ENCODE peak calls at places on chromosomes 6 and 20, in six cellular contexts. I is H54, M is transverse colon, S is body of pancreas, Q is breast epithelium, K is sigmoid colon. V is an unnamed sample.
A peak's percentile ranks its signal among the peaks of the same experiment; 100 is the strongest.

GRCh38 chr6:162203287-162203686 is 524.3 kb downstream of the PRKN start:
- DNase-seq in I (no peak), S (no peak), Q (no peak), M (no peak), K (no peak), V (no peak)

GRCh38 chr6:165729307-165729936 is 66.4 kb upstream of the PDE10A start:
- DNase-seq in M (peak; percentile 39), K (no peak), S (peak; percentile 58), I (peak; percentile 20), Q (no peak), V (peak; percentile 59)

GRCh38 chr20:53077373-53078205 is 105.4 kb downstream of the TSHZ2 start:
- DNase-seq in K (no peak), Q (no peak), S (peak; percentile 57), I (no peak), M (no peak), V (no peak)

GRCh38 chr6:113361014-113361645 is 496.0 kb upstream of the MARCKS start:
- DNase-seq in Q (no peak), I (no peak), M (no peak), K (no peak), S (no peak), V (no peak)

GRCh38 chr6:166351715-166352285 is 9.5 kb upstream of the SFT2D1 start:
- DNase-seq in K (no peak), Q (no peak), M (peak; percentile 45), S (peak; percentile 45), I (no peak), V (no peak)

GRCh38 chr6:114108119-114109002 is 137.4 kb upstream of the HDAC2 start:
- DNase-seq in K (peak; percentile 50), S (peak; percentile 80), M (peak; percentile 56), I (peak; percentile 23), Q (no peak), V (peak; percentile 55)

GRCh38 chr20:45091366-45091765 is 9.6 kb downstream of the KCNS1 start:
- DNase-seq in M (no peak), Q (no peak), K (no peak), S (no peak), I (no peak), V (no peak)

GRCh38 chr6:167296293-167296690 is 5.2 kb downstream of the UNC93A start:
- DNase-seq in S (no peak), Q (no peak), I (no peak), K (no peak), M (no peak), V (no peak)

GRCh38 chr6:79453558-79454042 is 83.6 kb downstream of the LCA5 start:
- DNase-seq in K (no peak), Q (peak; percentile 69), M (no peak), I (no peak), S (no peak), V (no peak)

GRCh38 chr6:89035252-89036106 is 45.1 kb upstream of the PNRC1 start:
- DNase-seq in S (peak; percentile 82), I (peak; percentile 48), Q (peak; percentile 93), M (peak; percentile 91), K (peak; percentile 99), V (no peak)

GRCh38 chr6:147855823-147856222 is 347.3 kb downstream of the SAMD5 start:
- DNase-seq in S (no peak), K (no peak), M (no peak), I (no peak), Q (no peak), V (no peak)

GRCh38 chr6:118325220-118325860 is 222.8 kb upstream of the PLN start:
- DNase-seq in I (peak; percentile 1), Q (no peak), S (no peak), K (peak; percentile 81), M (no peak), V (no peak)

GRCh38 chr6:150079604-150080003 is 10.7 kb upstream of the ULBP3 start:
- DNase-seq in S (no peak), K (no peak), M (no peak), I (no peak), Q (no peak), V (no peak)

GRCh38 chr6:105678516-105678915 is 275.6 kb upstream of the PREP start:
- DNase-seq in M (no peak), I (no peak), S (no peak), Q (no peak), K (no peak), V (no peak)

GRCh38 chr6:105676837-105677236 is 274.0 kb upstream of the PREP start:
- DNase-seq in I (no peak), S (no peak), M (no peak), K (no peak), Q (no peak), V (no peak)

GRCh38 chr6:105680131-105680530 is 277.2 kb upstream of the PREP start:
- DNase-seq in M (no peak), S (no peak), K (no peak), Q (no peak), I (no peak), V (no peak)

GRCh38 chr6:105677671-105678475 is 275.0 kb upstream of the PREP start:
- DNase-seq in S (no peak), K (no peak), Q (no peak), I (no peak), M (no peak), V (no peak)

DNA sequence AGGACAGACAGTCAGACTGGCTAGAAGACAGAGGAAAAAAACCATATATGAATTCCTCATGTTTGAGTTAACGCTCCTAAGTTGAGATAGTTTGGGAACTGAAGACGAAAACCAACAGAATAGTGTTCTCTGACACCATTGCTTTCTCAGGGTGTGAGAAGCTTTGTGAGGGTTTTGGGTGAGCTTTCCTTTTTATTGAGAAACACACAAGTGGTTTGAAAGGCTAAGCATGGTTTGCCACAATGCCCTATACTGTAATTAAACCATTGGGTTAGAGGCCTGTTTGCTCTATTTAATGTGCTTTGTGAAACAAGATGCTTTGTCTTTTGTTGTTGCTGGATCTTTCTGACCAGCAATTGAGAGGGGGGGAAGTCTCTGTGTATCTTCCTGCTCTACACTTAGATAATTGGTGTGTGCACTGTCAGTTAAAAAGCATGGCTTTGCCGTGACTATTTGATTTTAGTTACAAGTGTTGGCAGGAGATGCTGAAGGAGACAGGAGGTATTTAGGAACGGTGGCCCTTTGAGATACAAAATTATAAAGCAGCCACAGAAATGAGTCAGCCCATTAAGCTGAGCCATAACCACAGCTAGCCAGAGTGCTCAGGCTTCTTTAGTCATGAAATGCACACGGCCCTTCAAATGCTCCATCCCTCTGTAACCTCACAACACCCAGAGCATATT is 273.0 kb upstream of the PREP start:
- DNase-seq in I (peak; percentile 46), S (no peak), K (no peak), Q (no peak), M (no peak), V (no peak)
- TF ChIP-seq POLR2A in I (no peak), S (no peak), K (no peak), Q (no peak), M (no peak), V (no peak)

GRCh38 chr20:41340327-41341055 is at the start of gene LPIN3:
- DNase-seq in M (peak; percentile 95), K (peak; percentile 94), S (peak; percentile 96), I (peak; percentile 81), Q (peak; percentile 95), V (peak; percentile 93)
- TF ChIP-seq POLR2A in M (peak; percentile 90), K (peak; percentile 29), S (peak; percentile 87), I (no peak), Q (peak; percentile 48), V (no peak)

DNA sequence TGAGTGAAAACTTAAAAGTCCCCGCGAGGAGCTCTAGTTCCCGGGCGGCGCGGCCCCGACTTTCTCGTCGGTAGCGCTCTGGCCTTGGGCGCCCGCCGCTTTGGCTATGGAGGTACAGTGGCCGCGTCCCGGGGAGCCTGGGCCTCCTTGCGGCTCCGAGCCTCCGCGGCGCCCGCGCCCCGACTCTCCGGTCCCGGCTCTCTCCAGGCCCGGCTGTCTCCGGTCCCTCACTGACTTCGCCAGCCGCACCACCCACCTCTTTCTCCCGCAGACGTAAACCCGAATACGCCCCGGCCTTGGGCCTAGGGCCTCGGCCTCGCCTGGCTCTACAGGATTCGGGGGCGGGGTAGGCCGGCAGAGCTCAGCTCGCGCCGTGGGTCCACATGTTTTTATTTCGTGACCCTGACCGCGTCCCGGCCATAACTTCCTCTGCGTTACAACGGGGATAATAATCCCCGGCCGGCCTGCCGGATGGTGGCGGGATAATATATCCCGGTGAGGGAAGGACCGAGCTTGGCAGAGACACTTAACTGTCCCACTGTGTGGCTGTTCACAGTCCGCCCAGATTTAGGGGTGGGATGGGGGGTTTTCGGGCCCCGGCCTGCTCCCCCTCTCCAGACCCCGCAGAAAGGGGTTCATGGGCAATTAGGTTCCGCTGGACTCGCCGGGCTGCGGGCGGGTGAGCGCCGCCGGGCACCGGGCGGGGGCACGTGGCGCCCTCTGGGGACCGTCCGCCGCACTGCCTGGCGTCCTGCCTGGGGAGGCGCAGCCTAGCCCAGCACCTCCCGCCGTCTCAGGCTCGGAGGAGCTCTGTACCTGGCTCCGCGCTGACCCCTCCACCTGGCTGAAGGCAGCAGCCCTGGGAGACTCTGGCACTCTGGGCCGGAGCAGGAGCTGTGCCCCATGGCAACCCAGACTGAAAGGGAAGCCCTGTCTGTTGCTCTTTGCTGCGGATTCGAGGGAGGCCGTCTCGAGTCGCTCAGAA is 10.1 kb upstream of the TBX18 start:
- DNase-seq in M (no peak), Q (no peak), S (peak; percentile 73), I (no peak), K (no peak), V (peak; percentile 36)
- TF ChIP-seq POLR2A in M (no peak), Q (no peak), S (no peak), I (no peak), K (no peak), V (no peak)

GRCh38 chr6:43021270-43022047 is at the start of gene RRP36:
- DNase-seq in K (peak; percentile 86), I (peak; percentile 87), S (peak; percentile 86), Q (peak; percentile 47), M (peak; percentile 81), V (peak; percentile 77)
- TF ChIP-seq POLR2A in K (peak; percentile 5), I (peak; percentile 51), S (peak; percentile 77), Q (no peak), M (peak; percentile 40), V (peak; percentile 65)